ENCODE peak calls at places on chromosome 18, in six cellular contexts. S is K562, D is GM12891, Z is H1, B is HepG2, A is GM12878. M is an unnamed sample.

GRCh38 chr18:51425889-51426288 is 228.4 kb upstream of the MEX3C start:
- DNase-seq in Z (no peak), D (no peak), A (no peak), B (no peak), S (no peak), M (no peak)

GRCh38 chr18:24627644-24628315 is 167.3 kb downstream of the HRH4 start:
- DNase-seq in B (no peak), D (no peak), A (no peak), Z (no peak), S (no peak), M (no peak)

GRCh38 chr18:11570770-11571169 is 38.6 kb upstream of the SLC35G4 start:
- DNase-seq in D (no peak), B (no peak), S (no peak), Z (no peak), A (no peak), M (no peak)

GRCh38 chr18:21496277-21496835 is 104.1 kb downstream of the ESCO1 start:
- DNase-seq in S (no peak), D (no peak), A (no peak), B (peak), Z (no peak), M (no peak)

GRCh38 chr18:4119813-4120212 is 335.3 kb downstream of the DLGAP1 start:
- DNase-seq in Z (no peak), D (no peak), A (no peak), B (no peak), S (no peak), M (no peak)

GRCh38 chr18:77068321-77068841 is 64.2 kb downstream of the MBP start:
- DNase-seq in S (no peak), B (no peak), D (no peak), A (peak), Z (no peak), M (no peak)

GRCh38 chr18:10528439-10528838 is 2.6 kb downstream of the NAPG start:
- DNase-seq in B (no peak), D (no peak), A (no peak), Z (no peak), S (peak), M (no peak)

GRCh38 chr18:48137354-48138208 is 207.1 kb upstream of the SMAD2 start:
- DNase-seq in B (no peak), A (no peak), Z (no peak), S (no peak), D (no peak), M (no peak)

GRCh38 chr18:32893915-32894314 is 121.1 kb upstream of the KLHL14 start:
- DNase-seq in D (no peak), B (peak), S (no peak), A (no peak), Z (no peak), M (no peak)

GRCh38 chr18:48905541-48905940 is 45.2 kb downstream of the SMAD7 start:
- DNase-seq in Z (no peak), B (no peak), D (no peak), S (no peak), A (no peak), M (no peak)

GRCh38 chr18:76374330-76375281 is 120.4 kb downstream of the ZNF516 start:
- DNase-seq in Z (no peak), D (no peak), S (no peak), B (no peak), A (peak), M (no peak)

GRCh38 chr18:32804126-32804888 is 31.5 kb upstream of the KLHL14 start:
- DNase-seq in B (peak), S (no peak), D (no peak), A (no peak), Z (no peak), M (no peak)

GRCh38 chr18:10579079-10579867 is 53.4 kb downstream of the NAPG start:
- DNase-seq in S (peak), A (no peak), D (no peak), B (no peak), Z (no peak), M (no peak)

GRCh38 chr18:31942301-31942998 is 478 bp downstream of the TRAPPC8 start:
- DNase-seq in B (no peak), Z (no peak), A (no peak), D (peak), S (peak), M (peak)

GRCh38 chr18:23793051-23793450 is 103.8 kb downstream of the LAMA3 start:
- DNase-seq in B (no peak), D (no peak), A (no peak), S (no peak), Z (no peak), M (no peak)

GRCh38 chr18:54388203-54389142 is 30.8 kb downstream of the C18orf54 start:
- DNase-seq in A (peak), B (peak), Z (peak), S (peak), D (peak), M (no peak)

GRCh38 chr18:12776821-12777471 is 74.1 kb downstream of the PSMG2 start:
- DNase-seq in A (no peak), D (no peak), B (no peak), Z (peak), S (no peak), M (no peak)

GRCh38 chr18:77168666-77169358 is 36.2 kb upstream of the MBP start:
- DNase-seq in S (no peak), B (no peak), D (no peak), A (no peak), Z (no peak), M (no peak)

GRCh38 chr18:70181015-70181414 is 24.5 kb downstream of the RTTN start:
- DNase-seq in Z (no peak), D (no peak), A (no peak), S (no peak), B (peak), M (no peak)

GRCh38 chr18:27223570-27224340 is 38.6 kb upstream of the CHST9 start:
- DNase-seq in D (no peak), B (no peak), A (no peak), S (no peak), Z (no peak), M (no peak)

GRCh38 chr18:21362921-21363320 is 120.9 kb downstream of the GREB1L start:
- DNase-seq in Z (no peak), D (no peak), A (no peak), B (no peak), S (no peak), M (no peak)

GRCh38 chr18:75531851-75532241 is 104.3 kb upstream of the SMIM21 start:
- DNase-seq in Z (no peak), S (no peak), D (no peak), A (no peak), B (no peak), M (no peak)

GRCh38 chr18:48539406-48540328 is 836 bp downstream of the CTIF start:
- DNase-seq in S (peak), A (no peak), D (peak), Z (peak), B (no peak), M (peak)

GRCh38 chr18:3062798-3063563 is 50.0 kb upstream of the LPIN2 start:
- DNase-seq in D (peak), S (peak), B (peak), A (no peak), Z (peak), M (no peak)

GRCh38 chr18:48023334-48024008 is 93.0 kb upstream of the SMAD2 start:
- DNase-seq in A (no peak), S (peak), Z (peak), B (peak), D (no peak), M (no peak)

GRCh38 chr18:46337206-46337710 is 233.1 kb downstream of the HAUS1 start:
- DNase-seq in B (no peak), A (no peak), D (no peak), Z (no peak), S (no peak), M (no peak)
- TF ChIP-seq TAF1 in B (no peak), A (no peak), D (no peak), Z (no peak), S (no peak), M (no peak)

GRCh38 chr18:35497334-35498197 is at the start of gene INO80C:
- DNase-seq in S (peak), Z (peak), B (peak), A (peak), D (peak), M (peak)
- TF ChIP-seq POLR2A in S (peak), Z (peak), B (peak), A (peak), D (peak), M (peak)

GRCh38 chr18:57950542-57950941 is 93.5 kb upstream of the NEDD4L start:
- DNase-seq in A (no peak), D (no peak), Z (no peak), B (no peak), S (no peak), M (no peak)

GRCh38 chr18:57951110-57951796 is 92.8 kb upstream of the NEDD4L start:
- DNase-seq in D (no peak), B (peak), S (no peak), Z (no peak), A (no peak), M (no peak)

GRCh38 chr18:57942493-57942892 is 101.5 kb upstream of the NEDD4L start:
- DNase-seq in S (no peak), D (no peak), B (no peak), A (no peak), Z (no peak), M (no peak)

GRCh38 chr18:57943723-57944122 is 100.3 kb upstream of the NEDD4L start:
- DNase-seq in B (no peak), S (no peak), D (no peak), A (no peak), Z (no peak), M (no peak)

GRCh38 chr18:57947117-57947516 is 96.9 kb upstream of the NEDD4L start:
- DNase-seq in B (no peak), S (no peak), A (no peak), D (no peak), Z (no peak), M (no peak)
- TF ChIP-seq POLR2AphosphoS5 in B (no peak), S (no peak), A (no peak), D (no peak), Z (no peak), M (no peak)

DNA sequence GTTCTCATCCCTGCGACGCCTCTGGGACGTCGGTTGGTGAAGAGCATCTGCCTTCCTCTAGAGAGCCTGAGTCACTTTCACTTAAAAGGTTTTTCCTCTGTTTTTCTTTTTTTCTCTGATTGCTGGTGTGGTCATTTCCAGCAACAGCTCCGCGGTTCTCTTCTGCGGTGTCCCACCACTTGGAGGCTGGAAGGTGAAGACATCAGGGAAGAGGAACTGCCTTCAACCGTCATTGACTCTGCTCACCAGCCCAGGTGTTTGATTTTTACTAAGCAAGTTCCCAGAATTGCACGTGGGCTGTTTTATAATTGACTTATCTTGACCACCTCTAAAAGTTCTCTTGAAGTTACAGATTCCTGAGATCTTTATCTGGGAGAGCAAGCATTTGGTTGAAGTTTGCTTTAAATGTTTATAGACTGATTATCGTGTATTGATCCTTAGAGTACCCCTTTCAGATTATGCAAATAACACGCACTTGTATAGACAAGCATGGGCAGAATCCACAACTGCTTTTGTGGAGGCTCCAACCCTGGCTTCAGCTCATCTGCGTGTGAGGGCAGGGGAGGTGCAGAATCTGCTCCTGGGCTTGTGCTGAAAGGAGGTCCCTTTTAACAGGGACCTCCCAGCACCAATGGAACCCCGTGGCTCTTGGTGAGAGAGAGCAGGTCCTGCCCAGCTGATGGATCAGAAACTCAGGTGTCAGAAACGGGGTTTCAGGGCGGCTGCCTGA is 3.5 kb downstream of the CTDP1 start:
- DNase-seq in S (no peak), B (no peak), A (no peak), D (no peak), Z (no peak), M (no peak)
- TF ChIP-seq TAF1 in S (no peak), B (no peak), A (no peak), D (no peak), Z (no peak), M (no peak)

GRCh38 chr18:34767601-34768027 is 57.5 kb downstream of the DTNA start:
- DNase-seq in B (no peak), A (no peak), Z (no peak), D (no peak), S (no peak), M (no peak)
- TF ChIP-seq POLR2A in B (no peak), A (no peak), Z (no peak), D (no peak), S (no peak), M (no peak)

DNA sequence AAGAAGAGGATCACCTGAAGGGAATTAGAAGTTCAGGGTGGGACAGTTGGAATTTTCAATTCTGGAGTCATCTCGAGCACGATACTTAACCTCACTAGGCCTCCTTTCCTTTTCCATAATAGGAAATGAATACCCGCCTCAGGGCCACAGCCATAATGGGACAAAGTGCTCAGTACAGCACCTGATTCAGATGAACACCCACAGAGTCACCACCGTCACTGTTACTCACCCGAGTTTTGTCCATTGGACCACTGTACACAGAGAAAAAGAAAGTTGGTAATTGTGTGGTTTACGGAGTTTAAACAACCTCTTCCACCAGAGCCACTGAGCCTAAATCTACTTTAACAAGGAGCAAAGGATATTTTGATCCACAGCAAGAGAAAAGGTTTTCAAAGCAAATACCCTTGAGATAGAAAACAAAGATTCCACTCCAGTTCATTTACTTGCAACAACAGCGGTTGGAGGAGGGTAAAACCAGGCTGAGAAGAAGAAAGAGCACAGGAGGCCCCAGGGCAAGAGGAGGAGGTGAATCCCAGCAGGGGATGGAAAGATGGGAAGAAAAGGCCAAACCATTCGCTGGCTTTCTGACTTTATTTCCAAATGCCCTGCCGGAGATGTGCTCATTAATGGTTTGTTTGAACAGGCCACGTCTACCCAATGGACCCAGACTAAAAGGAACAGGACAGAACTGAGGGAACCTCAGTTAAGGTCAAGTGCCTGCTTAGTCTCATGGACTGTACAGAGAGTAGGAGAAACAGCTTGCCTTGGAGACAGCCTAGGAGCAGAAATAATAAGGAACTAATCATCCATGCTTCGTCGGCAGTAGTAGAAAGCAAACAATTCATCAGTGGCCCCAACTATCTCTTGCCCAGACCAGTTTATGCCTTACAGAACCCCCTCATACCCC is 121.8 kb upstream of the NDUFV2 start:
- DNase-seq in S (no peak), Z (no peak), A (no peak), B (no peak), D (no peak), M (no peak)
- TF ChIP-seq POLR2AphosphoS5 in S (no peak), Z (no peak), A (no peak), B (no peak), D (no peak), M (no peak)

GRCh38 chr18:6525593-6525992 is 110.9 kb upstream of the L3MBTL4 start:
- DNase-seq in B (no peak), D (no peak), Z (no peak), S (no peak), A (no peak), M (no peak)

GRCh38 chr18:6520901-6521300 is 106.2 kb upstream of the L3MBTL4 start:
- DNase-seq in A (no peak), D (no peak), Z (no peak), S (no peak), B (no peak), M (no peak)

DNA sequence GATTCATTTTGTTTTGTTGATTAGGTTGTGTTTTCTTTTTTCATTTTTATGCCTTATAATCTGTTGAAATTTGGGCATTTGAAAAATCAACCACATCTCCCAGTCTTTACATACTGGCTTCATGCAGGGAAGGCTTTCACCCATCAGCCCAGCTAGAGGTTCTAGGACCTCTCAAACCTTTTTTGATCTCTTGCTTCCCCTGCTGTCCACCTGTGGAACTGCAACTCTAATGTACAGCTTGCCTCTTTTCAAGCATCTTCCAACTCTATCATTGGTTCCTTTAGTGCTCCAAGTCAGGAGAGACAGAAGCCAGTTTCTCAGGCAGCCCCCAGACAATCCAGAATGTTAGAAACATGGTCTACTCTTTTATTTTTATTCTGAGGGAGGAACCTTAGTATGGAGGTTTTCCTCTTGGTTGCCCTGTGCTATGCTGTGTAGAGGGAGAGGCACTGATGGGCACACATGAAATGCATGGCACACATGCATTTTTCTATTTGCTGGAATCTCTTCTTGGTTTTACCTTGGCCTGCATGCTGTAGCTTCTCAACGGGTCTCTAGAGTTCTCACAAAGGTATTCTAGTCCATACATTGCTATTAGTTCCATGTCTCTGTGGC is 107.2 kb upstream of the L3MBTL4 start:
- DNase-seq in A (peak), D (no peak), S (peak), Z (peak), B (peak), M (peak)
- TF ChIP-seq TAF1 in A (no peak), D (no peak), S (no peak), Z (no peak), B (no peak), M (no peak)

GRCh38 chr18:45962866-45963265 is 4.3 kb downstream of the EPG5 start:
- DNase-seq in B (no peak), S (no peak), A (no peak), Z (no peak), D (no peak), M (no peak)

GRCh38 chr18:45962461-45962860 is 4.7 kb downstream of the EPG5 start:
- DNase-seq in S (no peak), Z (no peak), A (peak), B (peak), D (no peak), M (no peak)

GRCh38 chr18:45967007-45967706 is at the start of gene EPG5:
- DNase-seq in S (peak), A (peak), Z (peak), B (peak), D (peak), M (peak)
- TF ChIP-seq POLR2A in S (peak), A (peak), Z (peak), B (peak), D (peak), M (peak)

DNA sequence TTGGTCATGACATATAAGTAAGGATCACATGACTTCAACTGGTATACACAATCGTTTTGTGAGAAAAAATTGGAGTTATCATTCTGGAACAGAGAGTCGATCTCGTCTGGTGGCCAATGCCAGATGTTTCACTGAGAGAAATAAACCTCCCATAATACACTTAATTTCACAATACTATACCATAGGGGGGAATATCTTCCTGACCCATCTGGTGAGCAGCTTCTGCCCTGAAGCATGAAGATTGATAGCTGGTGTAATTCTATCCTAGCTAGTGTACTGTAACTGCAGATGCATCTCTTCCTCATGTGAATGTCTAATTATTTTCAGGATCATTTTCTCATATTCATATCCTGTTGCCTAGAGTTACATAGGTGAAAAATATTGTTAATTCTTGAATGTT is 15.6 kb upstream of the CDH7 start:
- DNase-seq in B (no peak), A (no peak), Z (no peak), D (no peak), S (no peak), M (no peak)
- TF ChIP-seq POLR2AphosphoS5 in B (no peak), A (no peak), Z (no peak), D (no peak), S (no peak), M (no peak)

M was measured in GM12892.